ENCODE peak calls at places on chromosome 9, in four cellular contexts. One of them, this sample, is unnamed.
A peak's percentile ranks its signal among the peaks of the same experiment; 100 is the strongest.

GRCh38 chr9:1978941-1979340 is 36.2 kb upstream of the SMARCA2 start:
- DNase-seq in small intestine: no peak
- DNase-seq in CD8-positive, alpha-beta T cell: no peak
- DNase-seq in right cardiac atrium: peak; percentile 64
- DNase-seq in this sample: no peak

GRCh38 chr9:112894031-112894430 is 3.4 kb upstream of the SLC46A2 start:
- DNase-seq in small intestine: no peak
- DNase-seq in right cardiac atrium: no peak
- DNase-seq in CD8-positive, alpha-beta T cell: no peak
- DNase-seq in this sample: peak; percentile 89

GRCh38 chr9:128162215-128163026 is 2.4 kb downstream of the BBLN start:
- DNase-seq in right cardiac atrium: peak; percentile 79
- DNase-seq in CD8-positive, alpha-beta T cell: no peak
- DNase-seq in small intestine: no peak
- DNase-seq in this sample: peak; percentile 96

GRCh38 chr9:93223241-93224180 is 39.6 kb downstream of the WNK2 start:
- DNase-seq in right cardiac atrium: peak; percentile 52
- DNase-seq in CD8-positive, alpha-beta T cell: no peak
- DNase-seq in small intestine: peak; percentile 62
- DNase-seq in this sample: peak; percentile 95

GRCh38 chr9:74331607-74332006 is 165.5 kb upstream of the RORB start:
- DNase-seq in small intestine: no peak
- DNase-seq in right cardiac atrium: no peak
- DNase-seq in CD8-positive, alpha-beta T cell: no peak
- DNase-seq in this sample: no peak

GRCh38 chr9:86082870-86083269 is 16.5 kb downstream of the GOLM1 start:
- DNase-seq in CD8-positive, alpha-beta T cell: no peak
- DNase-seq in right cardiac atrium: no peak
- DNase-seq in small intestine: no peak
- DNase-seq in this sample: no peak

GRCh38 chr9:21831841-21832509 is 29.5 kb downstream of the MTAP start:
- DNase-seq in right cardiac atrium: no peak
- DNase-seq in CD8-positive, alpha-beta T cell: no peak
- DNase-seq in small intestine: no peak
- DNase-seq in this sample: peak; percentile 77

GRCh38 chr9:9790216-9790872 is 822.5 kb downstream of the PTPRD start:
- DNase-seq in CD8-positive, alpha-beta T cell: no peak
- DNase-seq in right cardiac atrium: no peak
- DNase-seq in small intestine: peak; percentile 40
- DNase-seq in this sample: no peak

GRCh38 chr9:71681708-71682268 is 86.5 kb downstream of the CEMIP2 start:
- DNase-seq in CD8-positive, alpha-beta T cell: no peak
- DNase-seq in right cardiac atrium: no peak
- DNase-seq in small intestine: peak; percentile 35
- DNase-seq in this sample: no peak

GRCh38 chr9:106228861-106229260 is 534.5 kb downstream of the TMEM38B start:
- DNase-seq in right cardiac atrium: peak; percentile 83
- DNase-seq in small intestine: no peak
- DNase-seq in CD8-positive, alpha-beta T cell: no peak
- DNase-seq in this sample: no peak

GRCh38 chr9:98391406-98391805 is 136.0 kb upstream of the TBC1D2 start:
- DNase-seq in right cardiac atrium: no peak
- DNase-seq in small intestine: no peak
- DNase-seq in CD8-positive, alpha-beta T cell: no peak
- DNase-seq in this sample: no peak

GRCh38 chr9:128635266-128636023 is 21.2 kb downstream of the DYNC2I2 start:
- DNase-seq in small intestine: peak; percentile 97
- DNase-seq in CD8-positive, alpha-beta T cell: no peak
- DNase-seq in right cardiac atrium: peak; percentile 95
- DNase-seq in this sample: peak; percentile 99

GRCh38 chr9:90127923-90128322 is 514.7 kb downstream of the DIRAS2 start:
- DNase-seq in right cardiac atrium: no peak
- DNase-seq in CD8-positive, alpha-beta T cell: no peak
- DNase-seq in small intestine: no peak
- DNase-seq in this sample: no peak

GRCh38 chr9:16543691-16544090 is 326.8 kb downstream of the BNC2 start:
- DNase-seq in CD8-positive, alpha-beta T cell: no peak
- DNase-seq in right cardiac atrium: no peak
- DNase-seq in small intestine: no peak
- DNase-seq in this sample: no peak

GRCh38 chr9:96619491-96620154 is at the start of gene CDC14B:
- DNase-seq in CD8-positive, alpha-beta T cell: peak; percentile 45
- DNase-seq in small intestine: peak; percentile 96
- DNase-seq in right cardiac atrium: peak; percentile 96
- DNase-seq in this sample: peak; percentile 97

GRCh38 chr9:24828687-24829086 is 283.0 kb upstream of the IZUMO3 start:
- DNase-seq in small intestine: no peak
- DNase-seq in CD8-positive, alpha-beta T cell: no peak
- DNase-seq in right cardiac atrium: no peak
- DNase-seq in this sample: no peak

GRCh38 chr9:132182609-132183073 is 20.8 kb downstream of the NTNG2 start:
- DNase-seq in small intestine: no peak
- DNase-seq in CD8-positive, alpha-beta T cell: no peak
- DNase-seq in right cardiac atrium: peak; percentile 53
- DNase-seq in this sample: peak; percentile 89

GRCh38 chr9:129497064-129497836 is 123.7 kb downstream of the C9orf50 start:
- DNase-seq in right cardiac atrium: peak; percentile 84
- DNase-seq in CD8-positive, alpha-beta T cell: no peak
- DNase-seq in small intestine: no peak
- DNase-seq in this sample: peak; percentile 92

GRCh38 chr9:69937358-69937757 is 106.3 kb upstream of the MAMDC2 start:
- DNase-seq in CD8-positive, alpha-beta T cell: no peak
- DNase-seq in small intestine: no peak
- DNase-seq in right cardiac atrium: no peak
- DNase-seq in this sample: no peak

GRCh38 chr9:16960084-16960483 is 89.6 kb upstream of the BNC2 start:
- DNase-seq in right cardiac atrium: no peak
- DNase-seq in CD8-positive, alpha-beta T cell: no peak
- DNase-seq in small intestine: no peak
- DNase-seq in this sample: no peak

GRCh38 chr9:123997665-123998277 is 13.8 kb upstream of the LHX2 start:
- DNase-seq in small intestine: no peak
- DNase-seq in right cardiac atrium: peak; percentile 83
- DNase-seq in CD8-positive, alpha-beta T cell: no peak
- DNase-seq in this sample: no peak

GRCh38 chr9:86752727-86753126 is 194.6 kb downstream of the GAS1 start:
- DNase-seq in right cardiac atrium: no peak
- DNase-seq in small intestine: no peak
- DNase-seq in CD8-positive, alpha-beta T cell: no peak
- DNase-seq in this sample: no peak

GRCh38 chr9:126956929-126957686 is 42.5 kb downstream of the RALGPS1 start:
- DNase-seq in small intestine: no peak
- DNase-seq in CD8-positive, alpha-beta T cell: no peak
- DNase-seq in right cardiac atrium: peak; percentile 47
- DNase-seq in this sample: no peak

GRCh38 chr9:13607746-13608445 is 328.4 kb upstream of the MPDZ start:
- DNase-seq in right cardiac atrium: no peak
- DNase-seq in small intestine: no peak
- DNase-seq in CD8-positive, alpha-beta T cell: no peak
- DNase-seq in this sample: no peak

GRCh38 chr9:2127486-2127885 is 112.3 kb downstream of the SMARCA2 start:
- DNase-seq in right cardiac atrium: no peak
- DNase-seq in small intestine: no peak
- DNase-seq in CD8-positive, alpha-beta T cell: no peak
- DNase-seq in this sample: no peak

GRCh38 chr9:69171049-69171448 is 3.0 kb upstream of the TJP2 start:
- DNase-seq in small intestine: no peak
- DNase-seq in right cardiac atrium: peak; percentile 67
- DNase-seq in CD8-positive, alpha-beta T cell: no peak
- DNase-seq in this sample: peak; percentile 36

GRCh38 chr9:124481115-124481514 is 26.1 kb downstream of the NR5A1 start:
- DNase-seq in small intestine: no peak
- DNase-seq in CD8-positive, alpha-beta T cell: no peak
- DNase-seq in right cardiac atrium: no peak
- DNase-seq in this sample: no peak

GRCh38 chr9:93669958-93670207 is 93.5 kb downstream of the PHF2 start:
- DNase-seq in right cardiac atrium: no peak
- DNase-seq in CD8-positive, alpha-beta T cell: no peak
- DNase-seq in small intestine: no peak
- DNase-seq in this sample: peak; percentile 87

GRCh38 chr9:79896390-79896789 is 324.6 kb downstream of the TLE4 start:
- DNase-seq in CD8-positive, alpha-beta T cell: no peak
- DNase-seq in small intestine: no peak
- DNase-seq in right cardiac atrium: no peak
- DNase-seq in this sample: no peak

DNA sequence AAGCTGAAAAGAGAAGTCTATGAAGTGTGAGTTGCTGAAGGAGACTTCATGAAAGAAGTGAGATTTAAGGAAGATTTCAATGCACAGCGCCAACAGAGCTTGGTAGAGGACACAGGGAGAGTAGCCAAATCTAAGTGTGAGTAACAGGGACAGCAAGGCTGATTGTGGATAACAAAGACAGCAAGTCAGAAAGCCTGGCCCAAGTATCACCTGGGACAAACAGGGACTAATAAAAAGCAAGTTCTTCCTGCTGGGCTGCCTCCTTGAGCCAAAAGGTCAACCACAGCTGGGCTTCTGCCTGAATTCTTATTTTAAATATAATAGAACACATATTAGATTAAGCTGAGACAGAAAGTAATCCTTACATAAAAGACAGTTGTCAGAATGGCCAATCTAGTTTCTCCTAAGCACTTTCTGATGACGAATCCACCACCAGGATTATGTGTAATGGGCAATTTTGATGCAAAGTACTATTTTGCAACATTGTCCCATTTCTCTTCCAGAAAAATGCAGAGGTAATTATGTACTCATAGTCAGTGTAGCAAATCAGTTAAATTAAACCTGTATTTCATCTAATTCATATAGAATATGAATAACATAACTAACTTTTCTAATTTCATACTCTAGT is 73.8 kb downstream of the MAPKAP1 start:
- DNase-seq in right cardiac atrium: no peak
- DNase-seq in CD8-positive, alpha-beta T cell: no peak
- DNase-seq in small intestine: peak; percentile 21
- DNase-seq in this sample: no peak
- H3K4me3 ChIP-seq in right cardiac atrium: no peak overlapping the region
- H3K4me3 ChIP-seq in CD8-positive, alpha-beta T cell: no peak overlapping the region
- H3K4me3 ChIP-seq in small intestine: no peak overlapping the region
- H3K4me3 ChIP-seq in this sample: no peak overlapping the region

GRCh38 chr9:108477538-108478006 is 378.2 kb downstream of the ACTL7B start:
- DNase-seq in small intestine: peak; percentile 52
- DNase-seq in CD8-positive, alpha-beta T cell: no peak
- DNase-seq in right cardiac atrium: no peak
- DNase-seq in this sample: no peak

GRCh38 chr9:108479989-108480652 is 375.7 kb downstream of the ACTL7B start:
- DNase-seq in right cardiac atrium: no peak
- DNase-seq in CD8-positive, alpha-beta T cell: no peak
- DNase-seq in small intestine: no peak
- DNase-seq in this sample: no peak

GRCh38 chr9:108476574-108476973 is 379.2 kb downstream of the ACTL7B start:
- DNase-seq in CD8-positive, alpha-beta T cell: no peak
- DNase-seq in small intestine: no peak
- DNase-seq in right cardiac atrium: no peak
- DNase-seq in this sample: no peak

GRCh38 chr9:108478431-108478837 is 377.4 kb downstream of the ACTL7B start:
- DNase-seq in small intestine: no peak
- DNase-seq in right cardiac atrium: no peak
- DNase-seq in CD8-positive, alpha-beta T cell: no peak
- DNase-seq in this sample: no peak

DNA sequence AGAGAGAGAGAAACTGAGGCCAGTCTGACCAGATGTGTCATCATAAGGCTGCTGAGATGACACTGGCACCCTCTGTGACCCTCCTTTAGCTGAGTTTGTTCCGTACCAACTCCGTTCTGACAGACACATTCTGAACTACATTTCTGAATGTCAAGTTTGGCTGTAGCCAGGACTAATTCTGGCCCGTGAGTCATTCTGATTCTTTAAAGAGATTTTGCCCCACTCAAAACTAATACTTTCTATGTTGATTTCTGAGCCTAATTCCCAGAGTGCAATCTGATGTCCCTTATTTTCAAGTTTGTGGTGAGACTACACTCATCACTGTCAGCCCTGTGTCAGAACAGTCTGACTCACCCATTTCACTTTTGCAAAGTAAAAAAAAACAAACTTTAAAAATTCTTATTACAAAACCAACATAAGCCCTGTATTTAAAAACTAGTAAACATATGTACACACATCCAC is 376.9 kb downstream of the ACTL7B start:
- DNase-seq in CD8-positive, alpha-beta T cell: no peak
- DNase-seq in small intestine: no peak
- DNase-seq in right cardiac atrium: no peak
- DNase-seq in this sample: peak; percentile 87
- H3K4me1 ChIP-seq in CD8-positive, alpha-beta T cell: no peaks in the 10 kb centered on the region
- H3K4me1 ChIP-seq in small intestine: no peaks in the 10 kb centered on the region
- H3K4me1 ChIP-seq in right cardiac atrium: no peaks in the 10 kb centered on the region
- H3K4me1 ChIP-seq in this sample: peaks cover 43% of the 10 kb centered on the region

GRCh38 chr9:107286057-107286456 is 3.0 kb downstream of the RAD23B start:
- DNase-seq in small intestine: no peak
- DNase-seq in right cardiac atrium: no peak
- DNase-seq in CD8-positive, alpha-beta T cell: no peak
- DNase-seq in this sample: no peak
- H3K4me3 ChIP-seq in small intestine: no peak overlapping the region
- H3K4me3 ChIP-seq in right cardiac atrium: peak overlapping the region; percentile 76
- H3K4me3 ChIP-seq in CD8-positive, alpha-beta T cell: no peak overlapping the region
- H3K4me3 ChIP-seq in this sample: peak overlapping the region; percentile 93

DNA sequence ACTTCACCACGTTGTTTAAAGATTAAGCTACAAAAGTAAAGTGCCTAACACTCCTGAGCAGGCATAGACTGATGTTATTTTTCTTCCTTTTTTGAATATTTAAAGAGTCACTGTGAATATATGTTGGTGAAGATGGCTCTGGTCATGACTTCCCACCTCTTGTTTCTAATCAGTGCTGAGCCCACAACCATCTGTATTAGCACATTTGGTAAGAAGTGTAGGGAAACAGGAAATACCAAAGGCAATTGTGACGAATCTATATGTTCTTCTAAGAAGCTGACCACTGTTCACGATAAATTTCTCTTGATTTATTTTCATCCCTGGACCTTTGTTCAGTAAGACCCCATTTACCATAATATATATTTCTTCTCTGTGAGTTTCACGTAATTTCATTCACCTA is 108.3 kb upstream of the PCA3 start:
- DNase-seq in CD8-positive, alpha-beta T cell: no peak
- DNase-seq in small intestine: no peak
- DNase-seq in right cardiac atrium: no peak
- DNase-seq in this sample: no peak
- H3K4me1 ChIP-seq in CD8-positive, alpha-beta T cell: peaks cover 4% of the 10 kb centered on the region
- H3K4me1 ChIP-seq in small intestine: peaks cover 6% of the 10 kb centered on the region
- H3K4me1 ChIP-seq in right cardiac atrium: no peaks in the 10 kb centered on the region
- H3K4me1 ChIP-seq in this sample: peaks cover 65% of the 10 kb centered on the region

GRCh38 chr9:91835632-91836031 is 114.4 kb downstream of the ROR2 start:
- DNase-seq in small intestine: no peak
- DNase-seq in right cardiac atrium: no peak
- DNase-seq in CD8-positive, alpha-beta T cell: no peak
- DNase-seq in this sample: no peak

GRCh38 chr9:91836515-91836914 is 113.5 kb downstream of the ROR2 start:
- DNase-seq in small intestine: no peak
- DNase-seq in right cardiac atrium: peak; percentile 82
- DNase-seq in CD8-positive, alpha-beta T cell: no peak
- DNase-seq in this sample: no peak

GRCh38 chr9:91839926-91840464 is 110.0 kb downstream of the ROR2 start:
- DNase-seq in small intestine: no peak
- DNase-seq in CD8-positive, alpha-beta T cell: no peak
- DNase-seq in right cardiac atrium: no peak
- DNase-seq in this sample: no peak

GRCh38 chr9:91840469-91840868 is 109.6 kb downstream of the ROR2 start:
- DNase-seq in right cardiac atrium: no peak
- DNase-seq in CD8-positive, alpha-beta T cell: no peak
- DNase-seq in small intestine: no peak
- DNase-seq in this sample: no peak

GRCh38 chr9:91837982-91838731 is 111.9 kb downstream of the ROR2 start:
- DNase-seq in right cardiac atrium: peak; percentile 89
- DNase-seq in small intestine: peak; percentile 61
- DNase-seq in CD8-positive, alpha-beta T cell: no peak
- DNase-seq in this sample: peak; percentile 85
- H3K4me3 ChIP-seq in right cardiac atrium: peak overlapping the region; percentile 21
- H3K4me3 ChIP-seq in small intestine: no peak overlapping the region
- H3K4me3 ChIP-seq in CD8-positive, alpha-beta T cell: no peak overlapping the region
- H3K4me3 ChIP-seq in this sample: no peak overlapping the region